ENCODE peak calls at places on chromosomes 3 and 15, in eight cellular contexts. C is activated effector memory CD4-positive, alpha-beta T cell treated with Interleukin-2 at 50 U/mL for 16 hours; S is NCI-H2029; P is type B pancreatic cell; U is Right ventricle myocardium superior; Z is CD8-positive, alpha-beta T cell; O is hypothalamus; V is amygdala. K is an unnamed sample.

GRCh38 chr3:45507820-45508317 is 86.7 kb upstream of the LIMD1 start:
- DNase-seq in U (peak; percentile 58), C (no peak), V (peak; percentile 5), Z (no peak), P (no peak), O (peak; percentile 13), S (no peak), K (no peak)

GRCh38 chr3:41037651-41038334 is 161.5 kb upstream of the CTNNB1 start:
- DNase-seq in P (no peak), V (no peak), S (no peak), C (no peak), Z (no peak), U (no peak), O (no peak), K (no peak)

GRCh38 chr15:34039180-34039486 is at the start of gene AVEN:
- DNase-seq in U (no peak), V (no peak), C (no peak), O (no peak), P (no peak), S (no peak), Z (no peak), K (no peak)

GRCh38 chr15:88702983-88703382 is 64.2 kb downstream of the ISG20 start:
- DNase-seq in C (no peak), S (no peak), V (no peak), U (no peak), O (no peak), P (no peak), Z (no peak), K (no peak)

GRCh38 chr3:175940881-175941280 is 1081.7 kb downstream of the NAALADL2 start:
- DNase-seq in S (no peak), P (no peak), Z (no peak), U (no peak), V (no peak), C (no peak), O (no peak), K (no peak)

GRCh38 chr3:100105536-100105935 is 8.8 kb downstream of the FILIP1L start:
- DNase-seq in P (no peak), S (no peak), V (no peak), O (no peak), U (no peak), Z (no peak), C (no peak), K (no peak)

GRCh38 chr3:120497318-120497717 is 46.5 kb upstream of the FSTL1 start:
- DNase-seq in U (no peak), S (no peak), O (no peak), C (no peak), Z (no peak), V (no peak), P (no peak), K (no peak)

GRCh38 chr15:31268108-31268501 is 58.5 kb upstream of the KLF13 start:
- DNase-seq in U (no peak), S (no peak), Z (no peak), P (peak; percentile 27), V (no peak), C (no peak), O (no peak), K (no peak)

GRCh38 chr15:29615791-29616190 is 206.5 kb downstream of the TJP1 start:
- DNase-seq in O (no peak), S (no peak), P (peak; percentile 36), C (no peak), V (no peak), U (no peak), Z (no peak), K (no peak)

GRCh38 chr3:4744405-4745239 is 234.6 kb upstream of the BHLHE40 start:
- DNase-seq in O (no peak), P (no peak), V (no peak), S (no peak), C (no peak), Z (no peak), U (no peak), K (no peak)

GRCh38 chr15:59764775-59765174 is 75.7 kb upstream of the BNIP2 start:
- DNase-seq in O (no peak), Z (no peak), U (no peak), V (no peak), C (no peak), S (no peak), P (no peak), K (no peak)

GRCh38 chr3:3907023-3907422 is 107.8 kb downstream of the LRRN1 start:
- DNase-seq in V (no peak), C (no peak), Z (no peak), P (no peak), U (no peak), O (no peak), S (no peak), K (no peak)

GRCh38 chr3:38458796-38459498 is 5.3 kb downstream of the ACVR2B start:
- DNase-seq in C (no peak), Z (no peak), V (no peak), P (no peak), U (peak; percentile 63), O (no peak), S (peak; percentile 91), K (no peak)

GRCh38 chr15:66294932-66295235 is 1.5 kb downstream of the DIS3L start:
- DNase-seq in S (no peak), Z (no peak), P (no peak), C (no peak), O (no peak), V (no peak), U (no peak), K (no peak)

GRCh38 chr3:38276081-38276916 is 5.8 kb upstream of the SLC22A14 start:
- DNase-seq in O (no peak), Z (no peak), C (no peak), U (no peak), S (no peak), V (no peak), P (no peak), K (no peak)

GRCh38 chr3:62186967-62187366 is 186.4 kb downstream of the FEZF2 start:
- DNase-seq in V (no peak), Z (no peak), P (no peak), U (peak; percentile 46), S (no peak), O (no peak), C (no peak), K (no peak)

GRCh38 chr3:141486735-141487418 is at the start of gene RASA2:
- DNase-seq in P (no peak), O (peak; percentile 47), U (peak; percentile 85), S (peak; percentile 72), V (peak; percentile 43), Z (peak; percentile 65), C (peak; percentile 71), K (peak; percentile 68)

GRCh38 chr15:61003683-61004299 is 225.3 kb downstream of the RORA start:
- DNase-seq in V (no peak), P (no peak), C (no peak), S (no peak), U (no peak), O (no peak), Z (no peak), K (no peak)

GRCh38 chr15:58306591-58307312 is 125.0 kb upstream of the LIPC start:
- DNase-seq in Z (no peak), C (no peak), O (no peak), U (no peak), V (no peak), P (no peak), S (no peak), K (no peak)

GRCh38 chr3:11136871-11137626 is 17.2 kb upstream of the HRH1 start:
- DNase-seq in U (no peak), P (no peak), Z (no peak), C (no peak), V (peak; percentile 7), O (no peak), S (no peak), K (no peak)

GRCh38 chr3:10215578-10216368 is 32.5 kb upstream of the TATDN2 start:
- DNase-seq in S (no peak), O (no peak), C (no peak), P (no peak), V (no peak), Z (no peak), U (no peak), K (no peak)

GRCh38 chr15:66641485-66642313 is 60.3 kb upstream of the SMAD6 start:
- DNase-seq in U (no peak), S (no peak), V (no peak), C (no peak), O (no peak), Z (no peak), P (no peak), K (no peak)

GRCh38 chr3:170699158-170700053 is 113.5 kb upstream of the SLC7A14 start:
- DNase-seq in Z (no peak), V (no peak), S (no peak), U (no peak), O (no peak), P (no peak), C (no peak), K (no peak)

GRCh38 chr15:43625086-43625485 is 6.5 kb upstream of the STRC start:
- DNase-seq in O (no peak), V (no peak), Z (no peak), S (no peak), P (no peak), C (no peak), U (no peak), K (no peak)

GRCh38 chr3:145557405-145557804 is 603.6 kb downstream of the PLOD2 start:
- DNase-seq in S (no peak), C (no peak), O (no peak), U (no peak), P (no peak), Z (no peak), V (no peak), K (no peak)

GRCh38 chr3:142053244-142053643 is 96.1 kb downstream of the TFDP2 start:
- DNase-seq in P (no peak), U (no peak), Z (no peak), C (no peak), V (no peak), O (no peak), S (no peak), K (no peak)

GRCh38 chr15:34161329-34161953 is 48.5 kb downstream of the KATNBL1 start:
- DNase-seq in O (no peak), U (no peak), P (no peak), C (no peak), S (no peak), V (no peak), Z (no peak), K (no peak)

GRCh38 chr3:161371441-161372320 is at the start of gene SPTSSB:
- DNase-seq in S (no peak), C (peak; percentile 19), P (peak; percentile 75), V (peak; percentile 20), U (peak; percentile 48), O (no peak), Z (peak; percentile 60), K (no peak)

GRCh38 chr3:156382458-156383346 is 172.2 kb downstream of the SSR3 start:
- DNase-seq in P (no peak), Z (peak; percentile 13), U (no peak), V (no peak), O (no peak), S (no peak), C (no peak), K (no peak)

GRCh38 chr15:49036650-49037545 is 9.3 kb downstream of the SECISBP2L start:
- DNase-seq in U (no peak), O (no peak), Z (no peak), S (no peak), P (no peak), C (no peak), V (no peak), K (no peak)

GRCh38 chr3:20975221-20975620 is 775.8 kb downstream of the ZNF385D start:
- DNase-seq in C (no peak), S (no peak), V (no peak), O (no peak), U (no peak), Z (no peak), P (no peak), K (no peak)